ENCODE peak calls at places on chromosomes 12 and 14, in four cellular contexts. D is mesendoderm, G is adrenal gland, J is GM23248. K is an unnamed sample. For H3K4me1, the result is how much of the 10 kb centered on the place peaks cover.

GRCh38 chr14:104246401-104247335 is 108.3 kb downstream of the KIF26A start:
- DNase-seq in D (no peak), G (peak), J (no peak), K (no peak)

GRCh38 chr14:52051251-52051650 is 17.6 kb downstream of the NID2 start:
- DNase-seq in D (no peak), G (no peak), J (peak), K (no peak)

GRCh38 chr12:5442251-5443006 is 10.5 kb downstream of the NTF3 start:
- DNase-seq in D (peak), G (peak), J (peak), K (peak)

GRCh38 chr12:48961331-48961730 is 4.0 kb upstream of the ARF3 start:
- DNase-seq in D (peak), G (no peak), J (peak), K (peak)

GRCh38 chr14:59217011-59217410 is 28.5 kb downstream of the DAAM1 start:
- DNase-seq in D (no peak), G (no peak), J (no peak), K (no peak)

GRCh38 chr14:67583711-67584644 is 16.1 kb downstream of the PIGH start:
- DNase-seq in D (peak), G (peak), J (peak), K (peak)

GRCh38 chr14:23629831-23630396 is 6.2 kb upstream of the DHRS2 start:
- DNase-seq in D (no peak), G (no peak), J (no peak), K (no peak)

GRCh38 chr12:80044694-80045046 is 54.7 kb upstream of the OTOGL start:
- DNase-seq in D (no peak), G (no peak), J (peak), K (no peak)

GRCh38 chr14:55074662-55075061 is 23.2 kb downstream of the MAPK1IP1L start:
- DNase-seq in D (peak), G (no peak), J (peak), K (peak)

GRCh38 chr12:105804591-105805265 is 334.0 kb downstream of the NUAK1 start:
- DNase-seq in D (no peak), G (no peak), J (no peak), K (no peak)

GRCh38 chr12:47715877-47716548 is 9.3 kb downstream of the ENDOU start:
- DNase-seq in D (no peak), G (peak), J (no peak), K (no peak)

GRCh38 chr12:47715393-47715876 is 9.6 kb upstream of the RPAP3 start:
- DNase-seq in D (peak), G (peak), J (peak), K (peak)

GRCh38 chr12:47718531-47718930 is 6.8 kb downstream of the ENDOU start:
- DNase-seq in D (no peak), G (no peak), J (no peak), K (no peak)

GRCh38 chr12:47717046-47717442 is 8.2 kb downstream of the ENDOU start:
- DNase-seq in D (no peak), G (no peak), J (no peak), K (no peak)

GRCh38 chr12:47717443-47718193 is 7.7 kb downstream of the ENDOU start:
- DNase-seq in D (peak), G (peak), J (peak), K (peak)
- H3K4me1 ChIP-seq in D (under half), G (under half), J (under half), K (under half)

GRCh38 chr12:89864419-89864818 is 155.8 kb upstream of the ATP2B1 start:
- DNase-seq in D (no peak), G (no peak), J (no peak), K (no peak)

GRCh38 chr12:89861086-89861485 is 152.4 kb upstream of the ATP2B1 start:
- DNase-seq in D (no peak), G (no peak), J (no peak), K (no peak)

GRCh38 chr12:89863332-89863938 is 154.8 kb upstream of the ATP2B1 start:
- DNase-seq in D (no peak), G (no peak), J (no peak), K (no peak)

GRCh38 chr12:89862511-89863331 is 154.1 kb upstream of the ATP2B1 start:
- DNase-seq in D (no peak), G (peak), J (no peak), K (no peak)

DNA sequence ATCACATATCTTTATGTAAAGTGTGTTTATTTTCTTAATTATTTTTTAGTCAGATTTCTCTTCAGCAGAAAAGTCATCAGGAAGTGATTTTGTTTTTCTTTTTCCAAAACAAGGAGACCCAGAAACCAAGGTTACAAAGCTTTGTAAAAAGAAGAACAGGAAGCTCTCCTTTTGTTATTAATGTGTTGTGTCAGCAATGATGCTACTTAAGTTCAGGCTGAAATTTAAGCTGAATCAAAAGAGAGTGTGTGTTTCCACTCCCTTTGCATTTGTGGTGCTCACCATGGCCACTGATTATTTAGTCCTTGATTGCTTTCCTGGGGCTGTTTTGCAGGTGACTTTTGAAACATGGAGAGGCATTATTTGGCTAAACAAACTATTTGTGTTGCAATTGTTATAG is 155.3 kb upstream of the ATP2B1 start:
- DNase-seq in D (no peak), G (no peak), J (no peak), K (no peak)
- H3K4me1 ChIP-seq in D (under half), G (under half), J (under half), K (under half)

GRCh38 chr12:57129311-57130288 is 1.3 kb downstream of the LRP1 start:
- DNase-seq in D (peak), G (no peak), J (peak), K (peak)
- H3K4me1 ChIP-seq in D (under half), G (under half), J (under half), K (under half)

DNA sequence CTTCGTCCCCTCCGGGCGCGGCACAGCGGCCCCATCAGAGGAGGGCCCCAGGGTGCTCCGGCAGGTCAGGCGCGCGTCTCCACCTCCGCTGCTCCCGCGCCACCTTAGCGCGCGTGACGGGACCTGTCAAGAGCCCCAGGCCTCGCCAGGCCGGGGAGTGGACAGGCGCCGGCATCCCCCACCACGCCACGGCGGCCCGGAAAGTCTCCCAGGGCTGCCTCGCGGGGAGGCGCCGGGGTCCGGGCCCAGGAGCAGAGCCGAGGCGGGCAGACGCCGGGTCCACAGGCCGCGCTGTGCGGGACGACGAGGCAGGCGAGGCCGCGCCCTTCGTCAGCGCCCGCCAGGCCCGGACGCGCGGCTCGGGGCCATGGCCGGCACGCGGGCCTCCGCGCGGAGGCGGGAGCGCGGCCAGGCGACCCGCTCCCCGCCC is 549 bp downstream of the DICER1 start:
- DNase-seq in D (no peak), G (peak), J (peak), K (peak)
- H3K4me1 ChIP-seq in D (under half), G (under half), J (under half), K (under half)